ENCODE peak calls at places on chromosomes 16 and 17, in nine cellular contexts. One of them, this sample, is unnamed.

GRCh38 chr17:59001158-59001814 is 105.4 kb downstream of the TRIM37 start:
- DNase-seq in AG08395: no peak
- DNase-seq in activated T-cell treated with anti-CD3 and anti-CD28 coated beads, Interleukin-2, amount 50 U/mL, for 4 hours: peak; percentile 65
- DNase-seq in LoVo: no peak
- DNase-seq in stimulated activated CD8-positive, alpha-beta memory T cell treated with anti-CD3 and anti-CD28 coated beads, Interleukin-4, amount 100 ng/mL, for 1 hour: peak; percentile 39
- DNase-seq in AG04450: no peak
- DNase-seq in H54: no peak
- DNase-seq in neural crest cell: no peak
- DNase-seq in HL-60: peak; percentile 90
- DNase-seq in this sample: no peak

GRCh38 chr16:57984443-57985203 is 13.7 kb upstream of the CNGB1 start:
- DNase-seq in neural crest cell: peak; percentile 96
- DNase-seq in LoVo: no peak
- DNase-seq in AG08395: peak; percentile 48
- DNase-seq in stimulated activated CD8-positive, alpha-beta memory T cell treated with anti-CD3 and anti-CD28 coated beads, Interleukin-4, amount 100 ng/mL, for 1 hour: peak; percentile 81
- DNase-seq in AG04450: peak; percentile 59
- DNase-seq in activated T-cell treated with anti-CD3 and anti-CD28 coated beads, Interleukin-2, amount 50 U/mL, for 4 hours: peak; percentile 93
- DNase-seq in HL-60: peak; percentile 48
- DNase-seq in H54: no peak
- DNase-seq in this sample: peak; percentile 93

GRCh38 chr17:48630925-48631692 is 5.0 kb upstream of the HOXB9 start:
- DNase-seq in AG04450: no peak
- DNase-seq in H54: no peak
- DNase-seq in LoVo: no peak
- DNase-seq in AG08395: no peak
- DNase-seq in stimulated activated CD8-positive, alpha-beta memory T cell treated with anti-CD3 and anti-CD28 coated beads, Interleukin-4, amount 100 ng/mL, for 1 hour: no peak
- DNase-seq in neural crest cell: no peak
- DNase-seq in HL-60: no peak
- DNase-seq in activated T-cell treated with anti-CD3 and anti-CD28 coated beads, Interleukin-2, amount 50 U/mL, for 4 hours: no peak
- DNase-seq in this sample: peak; percentile 48

GRCh38 chr17:13601317-13601775 is 383 bp downstream of the HS3ST3A1 start:
- DNase-seq in AG04450: no peak
- DNase-seq in H54: no peak
- DNase-seq in HL-60: no peak
- DNase-seq in neural crest cell: no peak
- DNase-seq in AG08395: peak; percentile 19
- DNase-seq in LoVo: no peak
- DNase-seq in stimulated activated CD8-positive, alpha-beta memory T cell treated with anti-CD3 and anti-CD28 coated beads, Interleukin-4, amount 100 ng/mL, for 1 hour: no peak
- DNase-seq in activated T-cell treated with anti-CD3 and anti-CD28 coated beads, Interleukin-2, amount 50 U/mL, for 4 hours: no peak
- DNase-seq in this sample: peak; percentile 65

GRCh38 chr17:11238710-11239109 is 2.3 kb upstream of the SHISA6 start:
- DNase-seq in AG08395: no peak
- DNase-seq in H54: no peak
- DNase-seq in AG04450: no peak
- DNase-seq in stimulated activated CD8-positive, alpha-beta memory T cell treated with anti-CD3 and anti-CD28 coated beads, Interleukin-4, amount 100 ng/mL, for 1 hour: no peak
- DNase-seq in activated T-cell treated with anti-CD3 and anti-CD28 coated beads, Interleukin-2, amount 50 U/mL, for 4 hours: no peak
- DNase-seq in neural crest cell: no peak
- DNase-seq in LoVo: no peak
- DNase-seq in HL-60: peak; percentile 1
- DNase-seq in this sample: no peak

GRCh38 chr17:17127730-17128291 is 78.3 kb downstream of the PLD6 start:
- DNase-seq in activated T-cell treated with anti-CD3 and anti-CD28 coated beads, Interleukin-2, amount 50 U/mL, for 4 hours: no peak
- DNase-seq in LoVo: no peak
- DNase-seq in AG04450: no peak
- DNase-seq in H54: no peak
- DNase-seq in AG08395: no peak
- DNase-seq in stimulated activated CD8-positive, alpha-beta memory T cell treated with anti-CD3 and anti-CD28 coated beads, Interleukin-4, amount 100 ng/mL, for 1 hour: no peak
- DNase-seq in HL-60: no peak
- DNase-seq in neural crest cell: no peak
- DNase-seq in this sample: no peak

GRCh38 chr17:43423777-43424455 is 25.1 kb downstream of the ARL4D start:
- DNase-seq in activated T-cell treated with anti-CD3 and anti-CD28 coated beads, Interleukin-2, amount 50 U/mL, for 4 hours: no peak
- DNase-seq in stimulated activated CD8-positive, alpha-beta memory T cell treated with anti-CD3 and anti-CD28 coated beads, Interleukin-4, amount 100 ng/mL, for 1 hour: no peak
- DNase-seq in H54: no peak
- DNase-seq in AG08395: no peak
- DNase-seq in neural crest cell: no peak
- DNase-seq in HL-60: no peak
- DNase-seq in LoVo: no peak
- DNase-seq in AG04450: no peak
- DNase-seq in this sample: no peak

GRCh38 chr16:73058221-73058615 is 10.3 kb upstream of the ZFHX3 start:
- DNase-seq in stimulated activated CD8-positive, alpha-beta memory T cell treated with anti-CD3 and anti-CD28 coated beads, Interleukin-4, amount 100 ng/mL, for 1 hour: no peak
- DNase-seq in HL-60: peak; percentile 46
- DNase-seq in AG04450: no peak
- DNase-seq in LoVo: peak; percentile 52
- DNase-seq in neural crest cell: no peak
- DNase-seq in AG08395: peak; percentile 50
- DNase-seq in H54: no peak
- DNase-seq in activated T-cell treated with anti-CD3 and anti-CD28 coated beads, Interleukin-2, amount 50 U/mL, for 4 hours: no peak
- DNase-seq in this sample: no peak

GRCh38 chr17:34797724-34798123 is 163.5 kb downstream of the CCT6B start:
- DNase-seq in AG04450: no peak
- DNase-seq in activated T-cell treated with anti-CD3 and anti-CD28 coated beads, Interleukin-2, amount 50 U/mL, for 4 hours: no peak
- DNase-seq in AG08395: peak; percentile 55
- DNase-seq in HL-60: peak; percentile 5
- DNase-seq in neural crest cell: peak; percentile 63
- DNase-seq in LoVo: peak; percentile 17
- DNase-seq in H54: peak; percentile 42
- DNase-seq in stimulated activated CD8-positive, alpha-beta memory T cell treated with anti-CD3 and anti-CD28 coated beads, Interleukin-4, amount 100 ng/mL, for 1 hour: no peak
- DNase-seq in this sample: no peak

GRCh38 chr16:66382171-66382965 is 15.9 kb downstream of the CDH5 start:
- DNase-seq in AG04450: peak; percentile 13
- DNase-seq in H54: peak; percentile 71
- DNase-seq in AG08395: peak; percentile 45
- DNase-seq in LoVo: peak; percentile 32
- DNase-seq in neural crest cell: no peak
- DNase-seq in activated T-cell treated with anti-CD3 and anti-CD28 coated beads, Interleukin-2, amount 50 U/mL, for 4 hours: no peak
- DNase-seq in stimulated activated CD8-positive, alpha-beta memory T cell treated with anti-CD3 and anti-CD28 coated beads, Interleukin-4, amount 100 ng/mL, for 1 hour: no peak
- DNase-seq in HL-60: no peak
- DNase-seq in this sample: peak; percentile 50

GRCh38 chr16:57815987-57816745 is 13.9 kb upstream of the KIFC3 start:
- DNase-seq in LoVo: peak; percentile 82
- DNase-seq in stimulated activated CD8-positive, alpha-beta memory T cell treated with anti-CD3 and anti-CD28 coated beads, Interleukin-4, amount 100 ng/mL, for 1 hour: peak; percentile 14
- DNase-seq in neural crest cell: no peak
- DNase-seq in AG08395: peak; percentile 97
- DNase-seq in activated T-cell treated with anti-CD3 and anti-CD28 coated beads, Interleukin-2, amount 50 U/mL, for 4 hours: peak; percentile 41
- DNase-seq in H54: peak; percentile 74
- DNase-seq in HL-60: peak; percentile 66
- DNase-seq in AG04450: peak; percentile 71
- DNase-seq in this sample: peak; percentile 96

GRCh38 chr17:31269597-31269996 is 27.4 kb downstream of the OMG start:
- DNase-seq in AG08395: peak; percentile 92
- DNase-seq in LoVo: peak; percentile 39
- DNase-seq in AG04450: peak; percentile 91
- DNase-seq in stimulated activated CD8-positive, alpha-beta memory T cell treated with anti-CD3 and anti-CD28 coated beads, Interleukin-4, amount 100 ng/mL, for 1 hour: no peak
- DNase-seq in H54: peak; percentile 47
- DNase-seq in activated T-cell treated with anti-CD3 and anti-CD28 coated beads, Interleukin-2, amount 50 U/mL, for 4 hours: no peak
- DNase-seq in neural crest cell: no peak
- DNase-seq in HL-60: no peak
- DNase-seq in this sample: no peak

GRCh38 chr16:15775663-15776304 is 81.0 kb downstream of the MYH11 start:
- DNase-seq in neural crest cell: no peak
- DNase-seq in LoVo: no peak
- DNase-seq in AG08395: peak; percentile 34
- DNase-seq in H54: no peak
- DNase-seq in activated T-cell treated with anti-CD3 and anti-CD28 coated beads, Interleukin-2, amount 50 U/mL, for 4 hours: no peak
- DNase-seq in HL-60: no peak
- DNase-seq in AG04450: no peak
- DNase-seq in stimulated activated CD8-positive, alpha-beta memory T cell treated with anti-CD3 and anti-CD28 coated beads, Interleukin-4, amount 100 ng/mL, for 1 hour: no peak
- DNase-seq in this sample: peak; percentile 67

GRCh38 chr17:44384281-44384822 is 5.1 kb downstream of the ITGA2B start:
- DNase-seq in activated T-cell treated with anti-CD3 and anti-CD28 coated beads, Interleukin-2, amount 50 U/mL, for 4 hours: no peak
- DNase-seq in AG04450: no peak
- DNase-seq in HL-60: no peak
- DNase-seq in neural crest cell: no peak
- DNase-seq in stimulated activated CD8-positive, alpha-beta memory T cell treated with anti-CD3 and anti-CD28 coated beads, Interleukin-4, amount 100 ng/mL, for 1 hour: no peak
- DNase-seq in LoVo: no peak
- DNase-seq in AG08395: no peak
- DNase-seq in H54: no peak
- DNase-seq in this sample: no peak

GRCh38 chr17:17750881-17751280 is 69.6 kb downstream of the RAI1 start:
- DNase-seq in stimulated activated CD8-positive, alpha-beta memory T cell treated with anti-CD3 and anti-CD28 coated beads, Interleukin-4, amount 100 ng/mL, for 1 hour: no peak
- DNase-seq in AG08395: no peak
- DNase-seq in neural crest cell: no peak
- DNase-seq in AG04450: no peak
- DNase-seq in H54: no peak
- DNase-seq in LoVo: no peak
- DNase-seq in activated T-cell treated with anti-CD3 and anti-CD28 coated beads, Interleukin-2, amount 50 U/mL, for 4 hours: no peak
- DNase-seq in HL-60: peak; percentile 79
- DNase-seq in this sample: no peak

GRCh38 chr17:36131436-36131835 is 27.8 kb downstream of the CCL4 start:
- DNase-seq in stimulated activated CD8-positive, alpha-beta memory T cell treated with anti-CD3 and anti-CD28 coated beads, Interleukin-4, amount 100 ng/mL, for 1 hour: no peak
- DNase-seq in H54: no peak
- DNase-seq in activated T-cell treated with anti-CD3 and anti-CD28 coated beads, Interleukin-2, amount 50 U/mL, for 4 hours: no peak
- DNase-seq in neural crest cell: no peak
- DNase-seq in HL-60: peak; percentile 74
- DNase-seq in AG04450: no peak
- DNase-seq in LoVo: no peak
- DNase-seq in AG08395: no peak
- DNase-seq in this sample: no peak

GRCh38 chr16:2005646-2006045 is 4.0 kb downstream of the ZNF598 start:
- DNase-seq in HL-60: no peak
- DNase-seq in stimulated activated CD8-positive, alpha-beta memory T cell treated with anti-CD3 and anti-CD28 coated beads, Interleukin-4, amount 100 ng/mL, for 1 hour: no peak
- DNase-seq in neural crest cell: no peak
- DNase-seq in H54: no peak
- DNase-seq in AG08395: no peak
- DNase-seq in LoVo: no peak
- DNase-seq in AG04450: no peak
- DNase-seq in activated T-cell treated with anti-CD3 and anti-CD28 coated beads, Interleukin-2, amount 50 U/mL, for 4 hours: no peak
- DNase-seq in this sample: no peak